ENCODE peak calls at places on chromosomes 3 and 15, in six cellular contexts. One of them, this sample, is unnamed.

GRCh38 chr15:22952826-22953579 is 27.2 kb downstream of the CYFIP1 start:
- DNase-seq in BE2C: no peak
- DNase-seq in WERI-Rb-1: no peak
- DNase-seq in tibial nerve: no peak
- DNase-seq in brain microvascular endothelial cell: no peak
- DNase-seq in adrenal gland: no peak
- DNase-seq in this sample: no peak

GRCh38 chr3:38454884-38455638 is 1.4 kb downstream of the ACVR2B start:
- DNase-seq in adrenal gland: peak; percentile 87
- DNase-seq in WERI-Rb-1: peak; percentile 92
- DNase-seq in brain microvascular endothelial cell: no peak
- DNase-seq in tibial nerve: peak; percentile 64
- DNase-seq in BE2C: peak; percentile 85
- DNase-seq in this sample: no peak

GRCh38 chr15:26866298-26867198 is at the start of gene GABRA5:
- DNase-seq in BE2C: peak; percentile 45
- DNase-seq in tibial nerve: no peak
- DNase-seq in adrenal gland: peak; percentile 27
- DNase-seq in brain microvascular endothelial cell: peak; percentile 2
- DNase-seq in WERI-Rb-1: peak; percentile 76
- DNase-seq in this sample: peak; percentile 25

GRCh38 chr3:172391592-172392302 is 56.5 kb downstream of the GHSR start:
- DNase-seq in WERI-Rb-1: no peak
- DNase-seq in BE2C: no peak
- DNase-seq in brain microvascular endothelial cell: peak; percentile 55
- DNase-seq in adrenal gland: no peak
- DNase-seq in tibial nerve: no peak
- DNase-seq in this sample: no peak

GRCh38 chr15:63212050-63212973 is 22.9 kb downstream of the RAB8B start:
- DNase-seq in BE2C: no peak
- DNase-seq in brain microvascular endothelial cell: peak; percentile 74
- DNase-seq in tibial nerve: no peak
- DNase-seq in adrenal gland: no peak
- DNase-seq in WERI-Rb-1: no peak
- DNase-seq in this sample: no peak

GRCh38 chr15:100801256-100801900 is 78.3 kb upstream of the ALDH1A3 start:
- DNase-seq in BE2C: no peak
- DNase-seq in brain microvascular endothelial cell: no peak
- DNase-seq in WERI-Rb-1: no peak
- DNase-seq in tibial nerve: no peak
- DNase-seq in adrenal gland: no peak
- DNase-seq in this sample: no peak

GRCh38 chr15:31456329-31457060 is 129.9 kb downstream of the KLF13 start:
- DNase-seq in brain microvascular endothelial cell: no peak
- DNase-seq in tibial nerve: no peak
- DNase-seq in adrenal gland: no peak
- DNase-seq in WERI-Rb-1: no peak
- DNase-seq in BE2C: no peak
- DNase-seq in this sample: no peak

GRCh38 chr3:71140477-71140876 is 443.1 kb downstream of the FOXP1 start:
- DNase-seq in brain microvascular endothelial cell: no peak
- DNase-seq in adrenal gland: no peak
- DNase-seq in BE2C: no peak
- DNase-seq in tibial nerve: no peak
- DNase-seq in WERI-Rb-1: no peak
- DNase-seq in this sample: no peak

GRCh38 chr15:77603616-77604406 is 28.9 kb downstream of the LINGO1 start:
- DNase-seq in tibial nerve: no peak
- DNase-seq in WERI-Rb-1: peak; percentile 60
- DNase-seq in BE2C: peak; percentile 53
- DNase-seq in adrenal gland: no peak
- DNase-seq in brain microvascular endothelial cell: no peak
- DNase-seq in this sample: no peak

GRCh38 chr3:79361748-79362378 is 405.9 kb downstream of the ROBO1 start:
- DNase-seq in adrenal gland: no peak
- DNase-seq in brain microvascular endothelial cell: peak; percentile 44
- DNase-seq in BE2C: peak; percentile 8
- DNase-seq in tibial nerve: no peak
- DNase-seq in WERI-Rb-1: peak; percentile 9
- DNase-seq in this sample: no peak

GRCh38 chr3:134039161-134039862 is 9.6 kb upstream of the SLCO2A1 start:
- DNase-seq in BE2C: no peak
- DNase-seq in tibial nerve: no peak
- DNase-seq in brain microvascular endothelial cell: no peak
- DNase-seq in WERI-Rb-1: peak; percentile 51
- DNase-seq in adrenal gland: no peak
- DNase-seq in this sample: no peak

GRCh38 chr3:48555231-48555948 is 1.2 kb downstream of the PFKFB4 start:
- DNase-seq in tibial nerve: no peak
- DNase-seq in WERI-Rb-1: no peak
- DNase-seq in adrenal gland: no peak
- DNase-seq in BE2C: peak; percentile 42
- DNase-seq in brain microvascular endothelial cell: no peak
- DNase-seq in this sample: no peak

GRCh38 chr3:71254251-71254650 is 329.3 kb downstream of the FOXP1 start:
- DNase-seq in WERI-Rb-1: no peak
- DNase-seq in BE2C: no peak
- DNase-seq in tibial nerve: no peak
- DNase-seq in brain microvascular endothelial cell: no peak
- DNase-seq in adrenal gland: no peak
- DNase-seq in this sample: no peak

GRCh38 chr3:43879166-43879565 is 188.4 kb downstream of the ABHD5 start:
- DNase-seq in WERI-Rb-1: peak; percentile 49
- DNase-seq in adrenal gland: no peak
- DNase-seq in BE2C: no peak
- DNase-seq in brain microvascular endothelial cell: no peak
- DNase-seq in tibial nerve: no peak
- DNase-seq in this sample: no peak

GRCh38 chr3:132071043-132071442 is 36.2 kb upstream of the CPNE4 start:
- DNase-seq in BE2C: peak; percentile 30
- DNase-seq in brain microvascular endothelial cell: no peak
- DNase-seq in adrenal gland: no peak
- DNase-seq in WERI-Rb-1: no peak
- DNase-seq in tibial nerve: no peak
- DNase-seq in this sample: no peak

GRCh38 chr3:134242649-134243637 is 7.7 kb downstream of the RYK start:
- DNase-seq in BE2C: no peak
- DNase-seq in brain microvascular endothelial cell: peak; percentile 74
- DNase-seq in adrenal gland: no peak
- DNase-seq in tibial nerve: peak; percentile 18
- DNase-seq in WERI-Rb-1: no peak
- DNase-seq in this sample: no peak

GRCh38 chr15:37370938-37371337 is 270.6 kb upstream of the MEIS2 start:
- DNase-seq in WERI-Rb-1: no peak
- DNase-seq in tibial nerve: no peak
- DNase-seq in brain microvascular endothelial cell: no peak
- DNase-seq in BE2C: no peak
- DNase-seq in adrenal gland: no peak
- DNase-seq in this sample: no peak

GRCh38 chr3:4302747-4303146 is 422 bp upstream of the SETMAR start:
- DNase-seq in tibial nerve: no peak
- DNase-seq in adrenal gland: peak; percentile 26
- DNase-seq in brain microvascular endothelial cell: no peak
- DNase-seq in WERI-Rb-1: no peak
- DNase-seq in BE2C: no peak
- DNase-seq in this sample: no peak

GRCh38 chr3:52533623-52534280 is at the start of gene NT5DC2:
- DNase-seq in tibial nerve: peak; percentile 44
- DNase-seq in WERI-Rb-1: peak; percentile 74
- DNase-seq in BE2C: peak; percentile 83
- DNase-seq in adrenal gland: peak; percentile 76
- DNase-seq in brain microvascular endothelial cell: peak; percentile 19
- DNase-seq in this sample: no peak

GRCh38 chr15:42891569-42891968 is 29.0 kb downstream of the TTBK2 start:
- DNase-seq in tibial nerve: no peak
- DNase-seq in BE2C: no peak
- DNase-seq in brain microvascular endothelial cell: peak; percentile 17
- DNase-seq in WERI-Rb-1: no peak
- DNase-seq in adrenal gland: no peak
- DNase-seq in this sample: no peak

GRCh38 chr3:149771652-149772271 is 19.5 kb upstream of the COMMD2 start:
- DNase-seq in WERI-Rb-1: peak; percentile 64
- DNase-seq in adrenal gland: peak; percentile 43
- DNase-seq in tibial nerve: peak; percentile 70
- DNase-seq in BE2C: peak; percentile 75
- DNase-seq in brain microvascular endothelial cell: peak; percentile 26
- DNase-seq in this sample: no peak

GRCh38 chr15:41160639-41161315 is 44.7 kb upstream of the INO80 start:
- DNase-seq in adrenal gland: no peak
- DNase-seq in tibial nerve: no peak
- DNase-seq in WERI-Rb-1: no peak
- DNase-seq in brain microvascular endothelial cell: no peak
- DNase-seq in BE2C: no peak
- DNase-seq in this sample: no peak

GRCh38 chr15:33153548-33153947 is 41.0 kb downstream of the FMN1 start:
- DNase-seq in BE2C: no peak
- DNase-seq in WERI-Rb-1: no peak
- DNase-seq in brain microvascular endothelial cell: no peak
- DNase-seq in adrenal gland: no peak
- DNase-seq in tibial nerve: no peak
- DNase-seq in this sample: no peak

GRCh38 chr15:58404722-58405121 is 27.1 kb upstream of the LIPC start:
- DNase-seq in WERI-Rb-1: no peak
- DNase-seq in brain microvascular endothelial cell: no peak
- DNase-seq in adrenal gland: no peak
- DNase-seq in BE2C: no peak
- DNase-seq in tibial nerve: no peak
- DNase-seq in this sample: no peak

GRCh38 chr15:83991163-83991562 is 244.4 kb upstream of the GOLGA6L4 start:
- DNase-seq in BE2C: no peak
- DNase-seq in brain microvascular endothelial cell: no peak
- DNase-seq in WERI-Rb-1: no peak
- DNase-seq in tibial nerve: no peak
- DNase-seq in adrenal gland: no peak
- DNase-seq in this sample: no peak

GRCh38 chr15:57109005-57109404 is 190.6 kb downstream of the TCF12 start:
- DNase-seq in tibial nerve: no peak
- DNase-seq in WERI-Rb-1: no peak
- DNase-seq in BE2C: no peak
- DNase-seq in adrenal gland: no peak
- DNase-seq in brain microvascular endothelial cell: no peak
- DNase-seq in this sample: no peak

DNA sequence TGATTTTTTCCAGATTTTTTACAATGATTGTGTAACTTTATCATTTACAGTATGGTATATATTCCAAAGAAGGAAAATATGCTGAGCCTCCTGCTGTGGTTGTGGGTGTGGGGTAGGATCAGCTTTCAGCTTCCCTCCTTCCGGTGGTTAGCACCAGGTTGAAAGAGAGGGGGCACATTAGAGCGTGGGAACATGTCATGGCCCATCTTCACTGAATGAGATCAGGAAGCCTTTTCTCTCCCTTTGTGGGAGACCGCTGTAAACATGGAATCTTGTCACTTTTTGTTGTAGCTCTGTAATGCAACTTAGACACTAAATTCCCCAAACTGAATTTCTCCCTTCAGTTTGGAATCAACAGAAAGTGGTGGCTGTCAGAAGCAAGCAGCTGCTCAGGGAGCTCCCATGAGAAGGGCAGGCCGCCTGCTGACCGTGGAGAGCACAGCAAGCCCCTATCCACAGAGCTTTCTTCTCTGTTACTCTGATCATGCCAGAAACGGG is 86.7 kb upstream of the LIMD1 start:
- DNase-seq in brain microvascular endothelial cell: peak; percentile 78
- DNase-seq in adrenal gland: no peak
- DNase-seq in BE2C: peak; percentile 14
- DNase-seq in tibial nerve: no peak
- DNase-seq in WERI-Rb-1: peak; percentile 63
- DNase-seq in this sample: no peak
- TF ChIP-seq CTCF in brain microvascular endothelial cell: peak; percentile 83
- TF ChIP-seq CTCF in adrenal gland: peak; percentile 23
- TF ChIP-seq CTCF in BE2C: peak; percentile 23
- TF ChIP-seq CTCF in tibial nerve: peak; percentile 21
- TF ChIP-seq CTCF in WERI-Rb-1: peak; percentile 69
- TF ChIP-seq CTCF in this sample: peak; percentile 67

GRCh38 chr15:29800441-29801366 is 21.6 kb downstream of the TJP1 start:
- DNase-seq in brain microvascular endothelial cell: no peak
- DNase-seq in tibial nerve: no peak
- DNase-seq in WERI-Rb-1: no peak
- DNase-seq in adrenal gland: no peak
- DNase-seq in BE2C: no peak
- DNase-seq in this sample: no peak
- H3K4me3 ChIP-seq in brain microvascular endothelial cell: no peak overlapping the region
- H3K4me3 ChIP-seq in tibial nerve: peak overlapping the region; percentile 1
- H3K4me3 ChIP-seq in WERI-Rb-1: no peak overlapping the region
- H3K4me3 ChIP-seq in adrenal gland: no peak overlapping the region
- H3K4me3 ChIP-seq in BE2C: no peak overlapping the region
- H3K4me3 ChIP-seq in this sample: no peak overlapping the region

DNA sequence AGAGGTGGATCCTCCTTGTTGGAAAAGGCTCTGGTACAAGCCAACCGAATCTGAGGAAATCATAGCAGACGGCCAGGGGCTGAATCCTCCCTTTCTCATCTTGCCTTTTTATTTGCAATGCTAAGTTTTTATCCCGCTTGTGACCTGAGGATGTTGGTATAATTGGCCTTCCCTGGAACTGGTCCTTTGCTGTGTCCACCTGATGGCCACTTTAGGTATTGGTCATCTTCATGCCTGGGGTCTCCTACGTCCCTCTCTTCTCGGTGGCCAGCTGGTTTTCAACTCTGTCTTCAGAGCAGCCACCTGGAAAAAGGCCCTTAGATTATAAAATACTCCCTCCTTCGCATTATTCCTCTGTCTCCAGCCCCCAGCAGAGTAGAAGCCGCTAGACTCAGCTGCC is 208.8 kb upstream of the CFAP20DC start:
- DNase-seq in brain microvascular endothelial cell: no peak
- DNase-seq in adrenal gland: no peak
- DNase-seq in BE2C: no peak
- DNase-seq in WERI-Rb-1: no peak
- DNase-seq in tibial nerve: no peak
- DNase-seq in this sample: no peak
- TF ChIP-seq CTCF in brain microvascular endothelial cell: peak; percentile 22
- TF ChIP-seq CTCF in adrenal gland: no peak
- TF ChIP-seq CTCF in BE2C: no peak
- TF ChIP-seq CTCF in WERI-Rb-1: peak; percentile 23
- TF ChIP-seq CTCF in tibial nerve: no peak
- TF ChIP-seq CTCF in this sample: no peak

DNA sequence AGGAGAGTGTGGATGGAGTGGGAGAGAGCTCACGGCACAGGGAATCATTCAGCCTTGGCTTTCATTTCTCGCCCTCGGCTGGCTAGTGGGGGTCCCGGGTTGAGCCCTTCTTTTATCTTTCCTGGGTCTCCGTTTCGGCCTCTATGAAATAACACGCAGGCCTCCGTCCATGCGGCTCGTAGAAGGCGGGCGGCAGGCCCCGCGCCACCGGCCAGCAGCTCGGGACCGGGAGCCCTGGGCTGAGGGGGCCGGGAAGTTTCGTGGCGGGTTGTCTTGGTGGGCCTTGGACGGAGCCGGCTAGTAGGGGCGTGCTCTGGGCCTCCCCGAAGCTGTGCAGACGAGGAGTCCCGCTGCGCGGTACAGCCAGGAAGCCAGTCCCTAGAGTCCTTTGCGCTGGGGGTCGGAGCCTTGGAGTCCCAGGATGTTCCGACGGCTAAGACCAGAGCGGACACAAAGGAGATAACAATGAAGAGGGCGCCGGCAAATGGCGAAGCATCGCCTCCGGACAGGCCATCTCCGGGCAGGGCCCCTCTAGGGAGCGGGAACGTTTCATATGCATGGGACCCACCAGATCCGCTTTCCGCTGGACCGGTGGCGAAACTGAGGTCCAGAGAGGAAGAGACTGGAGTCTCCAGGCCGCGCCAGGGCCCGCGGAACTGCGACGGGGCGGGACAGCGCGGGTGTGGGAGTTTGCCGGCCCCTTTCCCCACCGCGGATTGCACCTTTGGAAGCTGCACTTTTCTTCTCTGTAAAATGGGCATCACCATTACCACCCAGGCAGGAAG is 4.3 kb downstream of the RNU6-1 start:
- DNase-seq in brain microvascular endothelial cell: no peak
- DNase-seq in adrenal gland: no peak
- DNase-seq in WERI-Rb-1: peak; percentile 37
- DNase-seq in BE2C: no peak
- DNase-seq in tibial nerve: no peak
- DNase-seq in this sample: no peak
- H3K4me3 ChIP-seq in brain microvascular endothelial cell: peak overlapping the region; percentile 42
- H3K4me3 ChIP-seq in adrenal gland: no peak overlapping the region
- H3K4me3 ChIP-seq in WERI-Rb-1: peak overlapping the region; percentile 42
- H3K4me3 ChIP-seq in BE2C: peak overlapping the region; percentile 42
- H3K4me3 ChIP-seq in tibial nerve: peak overlapping the region; percentile 41
- H3K4me3 ChIP-seq in this sample: peak overlapping the region; percentile 29